ENCODE peak calls at places on chromosomes 2 and 18, in ten cellular contexts. One of them, this sample, is unnamed. For H3K9me3 and H3K36me3, the result is how much of the 10 kb centered on the place peaks cover.

GRCh38 chr2:190511104-190511503 is 23.4 kb downstream of the NEMP2 start:
- DNase-seq in upper lobe of right lung: no peak
- DNase-seq in neuronal stem cell: no peak
- DNase-seq in lung: no peak
- DNase-seq in CD8-positive, alpha-beta memory T cell: no peak
- DNase-seq in mesenchymal stem cell: peak
- DNase-seq in breast epithelium: no peak
- DNase-seq in lower lobe of right lung: no peak
- DNase-seq in uterus: no peak
- DNase-seq in colonic mucosa: peak
- DNase-seq in this sample: no peak

GRCh38 chr2:105749583-105750399 is 5.1 kb downstream of the NCK2 start:
- DNase-seq in colonic mucosa: no peak
- DNase-seq in uterus: no peak
- DNase-seq in neuronal stem cell: no peak
- DNase-seq in mesenchymal stem cell: peak
- DNase-seq in lower lobe of right lung: no peak
- DNase-seq in lung: no peak
- DNase-seq in CD8-positive, alpha-beta memory T cell: no peak
- DNase-seq in upper lobe of right lung: no peak
- DNase-seq in breast epithelium: no peak
- DNase-seq in this sample: no peak

GRCh38 chr2:161981679-161982300 is 92.2 kb downstream of the DPP4 start:
- DNase-seq in upper lobe of right lung: no peak
- DNase-seq in lung: no peak
- DNase-seq in colonic mucosa: peak
- DNase-seq in breast epithelium: no peak
- DNase-seq in neuronal stem cell: no peak
- DNase-seq in uterus: no peak
- DNase-seq in mesenchymal stem cell: no peak
- DNase-seq in lower lobe of right lung: no peak
- DNase-seq in CD8-positive, alpha-beta memory T cell: no peak
- DNase-seq in this sample: no peak

GRCh38 chr2:43986600-43986999 is 9.2 kb downstream of the LRPPRC start:
- DNase-seq in lower lobe of right lung: no peak
- DNase-seq in mesenchymal stem cell: no peak
- DNase-seq in lung: no peak
- DNase-seq in colonic mucosa: no peak
- DNase-seq in CD8-positive, alpha-beta memory T cell: no peak
- DNase-seq in breast epithelium: no peak
- DNase-seq in uterus: no peak
- DNase-seq in neuronal stem cell: no peak
- DNase-seq in upper lobe of right lung: no peak
- DNase-seq in this sample: no peak

GRCh38 chr2:196914867-196915465 is 11.5 kb downstream of the PGAP1 start:
- DNase-seq in CD8-positive, alpha-beta memory T cell: peak
- DNase-seq in uterus: no peak
- DNase-seq in lung: no peak
- DNase-seq in breast epithelium: no peak
- DNase-seq in colonic mucosa: no peak
- DNase-seq in lower lobe of right lung: no peak
- DNase-seq in upper lobe of right lung: no peak
- DNase-seq in mesenchymal stem cell: no peak
- DNase-seq in neuronal stem cell: no peak
- DNase-seq in this sample: no peak

GRCh38 chr18:76978616-76979015 is 154.0 kb downstream of the MBP start:
- DNase-seq in colonic mucosa: peak
- DNase-seq in uterus: no peak
- DNase-seq in lower lobe of right lung: no peak
- DNase-seq in neuronal stem cell: no peak
- DNase-seq in lung: no peak
- DNase-seq in breast epithelium: no peak
- DNase-seq in CD8-positive, alpha-beta memory T cell: no peak
- DNase-seq in upper lobe of right lung: no peak
- DNase-seq in mesenchymal stem cell: no peak
- DNase-seq in this sample: no peak

GRCh38 chr2:28273751-28274150 is 118.9 kb upstream of the FOSL2 start:
- DNase-seq in uterus: no peak
- DNase-seq in lung: no peak
- DNase-seq in colonic mucosa: peak
- DNase-seq in neuronal stem cell: no peak
- DNase-seq in breast epithelium: no peak
- DNase-seq in mesenchymal stem cell: no peak
- DNase-seq in CD8-positive, alpha-beta memory T cell: peak
- DNase-seq in upper lobe of right lung: no peak
- DNase-seq in lower lobe of right lung: no peak
- DNase-seq in this sample: no peak

GRCh38 chr2:105734762-105735538 is 9.8 kb upstream of the NCK2 start:
- DNase-seq in lower lobe of right lung: no peak
- DNase-seq in CD8-positive, alpha-beta memory T cell: no peak
- DNase-seq in lung: no peak
- DNase-seq in upper lobe of right lung: no peak
- DNase-seq in mesenchymal stem cell: peak
- DNase-seq in uterus: no peak
- DNase-seq in breast epithelium: no peak
- DNase-seq in neuronal stem cell: no peak
- DNase-seq in colonic mucosa: no peak
- DNase-seq in this sample: no peak

GRCh38 chr2:134124047-134124753 is 129.7 kb upstream of the MGAT5 start:
- DNase-seq in mesenchymal stem cell: peak
- DNase-seq in colonic mucosa: peak
- DNase-seq in CD8-positive, alpha-beta memory T cell: no peak
- DNase-seq in breast epithelium: no peak
- DNase-seq in uterus: no peak
- DNase-seq in neuronal stem cell: no peak
- DNase-seq in lung: no peak
- DNase-seq in lower lobe of right lung: no peak
- DNase-seq in upper lobe of right lung: no peak
- DNase-seq in this sample: peak

GRCh38 chr2:110099036-110099420 is 16.6 kb downstream of the MALL start:
- DNase-seq in uterus: no peak
- DNase-seq in colonic mucosa: no peak
- DNase-seq in neuronal stem cell: no peak
- DNase-seq in lung: no peak
- DNase-seq in breast epithelium: no peak
- DNase-seq in lower lobe of right lung: peak
- DNase-seq in CD8-positive, alpha-beta memory T cell: no peak
- DNase-seq in mesenchymal stem cell: no peak
- DNase-seq in upper lobe of right lung: peak
- DNase-seq in this sample: no peak

GRCh38 chr2:241139531-241140444 is 9.5 kb downstream of the PASK start:
- DNase-seq in breast epithelium: no peak
- DNase-seq in colonic mucosa: no peak
- DNase-seq in mesenchymal stem cell: no peak
- DNase-seq in upper lobe of right lung: no peak
- DNase-seq in uterus: no peak
- DNase-seq in neuronal stem cell: no peak
- DNase-seq in lower lobe of right lung: no peak
- DNase-seq in lung: no peak
- DNase-seq in CD8-positive, alpha-beta memory T cell: no peak
- DNase-seq in this sample: peak

GRCh38 chr2:218982312-218983262 is 2.4 kb downstream of the FEV start:
- DNase-seq in lower lobe of right lung: no peak
- DNase-seq in breast epithelium: no peak
- DNase-seq in CD8-positive, alpha-beta memory T cell: no peak
- DNase-seq in colonic mucosa: no peak
- DNase-seq in neuronal stem cell: no peak
- DNase-seq in upper lobe of right lung: no peak
- DNase-seq in lung: no peak
- DNase-seq in uterus: no peak
- DNase-seq in mesenchymal stem cell: no peak
- DNase-seq in this sample: no peak

GRCh38 chr18:39486268-39486667 is 1920.7 kb upstream of the CELF4 start:
- DNase-seq in breast epithelium: no peak
- DNase-seq in colonic mucosa: no peak
- DNase-seq in uterus: no peak
- DNase-seq in CD8-positive, alpha-beta memory T cell: no peak
- DNase-seq in neuronal stem cell: no peak
- DNase-seq in upper lobe of right lung: no peak
- DNase-seq in mesenchymal stem cell: no peak
- DNase-seq in lower lobe of right lung: no peak
- DNase-seq in lung: no peak
- DNase-seq in this sample: no peak

GRCh38 chr18:39485696-39486095 is 1920.1 kb upstream of the CELF4 start:
- DNase-seq in mesenchymal stem cell: peak
- DNase-seq in colonic mucosa: no peak
- DNase-seq in neuronal stem cell: no peak
- DNase-seq in uterus: no peak
- DNase-seq in CD8-positive, alpha-beta memory T cell: no peak
- DNase-seq in breast epithelium: no peak
- DNase-seq in lower lobe of right lung: no peak
- DNase-seq in lung: no peak
- DNase-seq in upper lobe of right lung: no peak
- DNase-seq in this sample: no peak

GRCh38 chr18:39481281-39481680 is 1915.7 kb upstream of the CELF4 start:
- DNase-seq in breast epithelium: no peak
- DNase-seq in lung: no peak
- DNase-seq in lower lobe of right lung: no peak
- DNase-seq in colonic mucosa: no peak
- DNase-seq in upper lobe of right lung: no peak
- DNase-seq in CD8-positive, alpha-beta memory T cell: no peak
- DNase-seq in uterus: no peak
- DNase-seq in neuronal stem cell: no peak
- DNase-seq in mesenchymal stem cell: no peak
- DNase-seq in this sample: no peak

GRCh38 chr18:39480494-39481245 is 1915.1 kb upstream of the CELF4 start:
- DNase-seq in neuronal stem cell: no peak
- DNase-seq in mesenchymal stem cell: peak
- DNase-seq in uterus: no peak
- DNase-seq in upper lobe of right lung: no peak
- DNase-seq in colonic mucosa: no peak
- DNase-seq in breast epithelium: no peak
- DNase-seq in lung: no peak
- DNase-seq in lower lobe of right lung: no peak
- DNase-seq in CD8-positive, alpha-beta memory T cell: no peak
- DNase-seq in this sample: no peak
- H3K9me3 ChIP-seq in neuronal stem cell: under half
- H3K9me3 ChIP-seq in mesenchymal stem cell: under half
- H3K9me3 ChIP-seq in uterus: under half
- H3K9me3 ChIP-seq in upper lobe of right lung: under half
- H3K9me3 ChIP-seq in colonic mucosa: under half
- H3K9me3 ChIP-seq in breast epithelium: under half
- H3K9me3 ChIP-seq in lung: under half
- H3K9me3 ChIP-seq in lower lobe of right lung: under half
- H3K9me3 ChIP-seq in CD8-positive, alpha-beta memory T cell: under half
- H3K9me3 ChIP-seq in this sample: under half

GRCh38 chr18:79410731-79411613 is 15.2 kb downstream of the NFATC1 start:
- DNase-seq in breast epithelium: no peak
- DNase-seq in lung: no peak
- DNase-seq in upper lobe of right lung: peak
- DNase-seq in neuronal stem cell: no peak
- DNase-seq in colonic mucosa: no peak
- DNase-seq in lower lobe of right lung: peak
- DNase-seq in uterus: no peak
- DNase-seq in mesenchymal stem cell: no peak
- DNase-seq in CD8-positive, alpha-beta memory T cell: no peak
- DNase-seq in this sample: no peak
- H3K36me3 ChIP-seq in breast epithelium: under half
- H3K36me3 ChIP-seq in lung: under half
- H3K36me3 ChIP-seq in upper lobe of right lung: under half
- H3K36me3 ChIP-seq in neuronal stem cell: under half
- H3K36me3 ChIP-seq in colonic mucosa: under half
- H3K36me3 ChIP-seq in lower lobe of right lung: under half
- H3K36me3 ChIP-seq in uterus: under half
- H3K36me3 ChIP-seq in mesenchymal stem cell: under half
- H3K36me3 ChIP-seq in CD8-positive, alpha-beta memory T cell: under half
- H3K36me3 ChIP-seq in this sample: under half

GRCh38 chr2:36452279-36452678 is 96.7 kb downstream of the CRIM1 start:
- DNase-seq in colonic mucosa: no peak
- DNase-seq in neuronal stem cell: no peak
- DNase-seq in upper lobe of right lung: no peak
- DNase-seq in lower lobe of right lung: no peak
- DNase-seq in lung: no peak
- DNase-seq in breast epithelium: no peak
- DNase-seq in CD8-positive, alpha-beta memory T cell: no peak
- DNase-seq in uterus: no peak
- DNase-seq in mesenchymal stem cell: no peak
- DNase-seq in this sample: no peak

GRCh38 chr2:36455788-36456187 is 100.2 kb downstream of the CRIM1 start:
- DNase-seq in lower lobe of right lung: no peak
- DNase-seq in mesenchymal stem cell: peak
- DNase-seq in CD8-positive, alpha-beta memory T cell: no peak
- DNase-seq in upper lobe of right lung: no peak
- DNase-seq in neuronal stem cell: no peak
- DNase-seq in lung: no peak
- DNase-seq in breast epithelium: no peak
- DNase-seq in colonic mucosa: no peak
- DNase-seq in uterus: no peak
- DNase-seq in this sample: peak

GRCh38 chr2:36453652-36454051 is 98.1 kb downstream of the CRIM1 start:
- DNase-seq in lower lobe of right lung: no peak
- DNase-seq in CD8-positive, alpha-beta memory T cell: no peak
- DNase-seq in lung: no peak
- DNase-seq in mesenchymal stem cell: peak
- DNase-seq in breast epithelium: no peak
- DNase-seq in colonic mucosa: no peak
- DNase-seq in neuronal stem cell: no peak
- DNase-seq in uterus: no peak
- DNase-seq in upper lobe of right lung: no peak
- DNase-seq in this sample: no peak

GRCh38 chr2:36456227-36456788 is 100.7 kb downstream of the CRIM1 start:
- DNase-seq in upper lobe of right lung: peak
- DNase-seq in breast epithelium: no peak
- DNase-seq in mesenchymal stem cell: peak
- DNase-seq in neuronal stem cell: no peak
- DNase-seq in colonic mucosa: peak
- DNase-seq in lower lobe of right lung: peak
- DNase-seq in uterus: peak
- DNase-seq in CD8-positive, alpha-beta memory T cell: no peak
- DNase-seq in lung: peak
- DNase-seq in this sample: peak

GRCh38 chr2:36455011-36455410 is 99.4 kb downstream of the CRIM1 start:
- DNase-seq in CD8-positive, alpha-beta memory T cell: no peak
- DNase-seq in upper lobe of right lung: no peak
- DNase-seq in uterus: no peak
- DNase-seq in neuronal stem cell: no peak
- DNase-seq in lung: no peak
- DNase-seq in mesenchymal stem cell: peak
- DNase-seq in breast epithelium: no peak
- DNase-seq in colonic mucosa: no peak
- DNase-seq in lower lobe of right lung: no peak
- DNase-seq in this sample: no peak
- H3K27ac ChIP-seq in CD8-positive, alpha-beta memory T cell: no peak
- H3K27ac ChIP-seq in upper lobe of right lung: no peak
- H3K27ac ChIP-seq in uterus: no peak
- H3K27ac ChIP-seq in neuronal stem cell: no peak
- H3K27ac ChIP-seq in lung: peak
- H3K27ac ChIP-seq in mesenchymal stem cell: no peak
- H3K27ac ChIP-seq in breast epithelium: peak
- H3K27ac ChIP-seq in colonic mucosa: no peak
- H3K27ac ChIP-seq in lower lobe of right lung: no peak
- H3K27ac ChIP-seq in this sample: peak

DNA sequence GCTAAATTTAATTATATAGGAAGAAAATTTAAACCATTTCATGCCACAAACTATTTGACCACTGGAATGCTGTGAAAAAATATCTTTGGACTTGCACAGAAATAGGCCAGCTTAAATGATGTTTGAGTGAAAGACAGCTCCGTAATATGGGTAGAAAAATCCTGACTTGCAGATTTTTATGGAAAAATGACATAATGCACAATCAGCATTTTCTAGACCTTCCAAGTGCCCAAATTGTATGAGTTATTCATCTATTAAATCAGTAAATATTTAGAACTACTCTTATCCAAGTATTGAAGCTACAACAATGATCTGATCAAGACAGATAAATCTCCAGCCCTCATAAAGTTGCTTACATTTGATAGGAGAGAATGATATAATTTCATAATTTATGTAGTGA is 691.1 kb upstream of the DDX18 start:
- DNase-seq in lung: no peak
- DNase-seq in breast epithelium: no peak
- DNase-seq in uterus: no peak
- DNase-seq in lower lobe of right lung: no peak
- DNase-seq in upper lobe of right lung: no peak
- DNase-seq in CD8-positive, alpha-beta memory T cell: no peak
- DNase-seq in neuronal stem cell: no peak
- DNase-seq in colonic mucosa: no peak
- DNase-seq in mesenchymal stem cell: no peak
- DNase-seq in this sample: no peak
- H3K9me3 ChIP-seq in lung: under half
- H3K9me3 ChIP-seq in breast epithelium: under half
- H3K9me3 ChIP-seq in uterus: under half
- H3K9me3 ChIP-seq in lower lobe of right lung: under half
- H3K9me3 ChIP-seq in upper lobe of right lung: under half
- H3K9me3 ChIP-seq in CD8-positive, alpha-beta memory T cell: under half
- H3K9me3 ChIP-seq in neuronal stem cell: under half
- H3K9me3 ChIP-seq in colonic mucosa: under half
- H3K9me3 ChIP-seq in mesenchymal stem cell: under half
- H3K9me3 ChIP-seq in this sample: under half

This sample was measured in SJSA1.